ENCODE peak calls at places on chromosomes 2 and 18, in four cellular contexts. G is K562, L is ovary, Q is HCT116. O is an unnamed sample.

GRCh38 chr2:214550774-214551173 is 139.9 kb downstream of the VWC2L start:
- DNase-seq in G (no peak), L (no peak), Q (no peak), O (no peak)

GRCh38 chr18:35458677-35459441 is 38.9 kb downstream of the INO80C start:
- DNase-seq in G (peak; percentile 89), L (peak; percentile 48), Q (peak; percentile 34), O (no peak)

GRCh38 chr2:44974064-44974715 is 32.7 kb downstream of the SIX3 start:
- DNase-seq in G (peak; percentile 59), L (no peak), Q (peak; percentile 73), O (peak; percentile 67)

GRCh38 chr18:22705328-22705727 is 227.8 kb upstream of the RBBP8 start:
- DNase-seq in G (no peak), L (no peak), Q (no peak), O (no peak)

GRCh38 chr18:9234528-9234927 is 97.9 kb downstream of the ANKRD12 start:
- DNase-seq in G (no peak), L (no peak), Q (no peak), O (no peak)

GRCh38 chr2:69616755-69617154 is 26.8 kb downstream of the AAK1 start:
- DNase-seq in G (no peak), L (no peak), Q (peak; percentile 36), O (no peak)

GRCh38 chr18:79905389-79905911 is 46.0 kb downstream of the SLC66A2 start:
- DNase-seq in G (no peak), L (no peak), Q (no peak), O (peak; percentile 58)

GRCh38 chr2:49619804-49620203 is 465.5 kb upstream of the FSHR start:
- DNase-seq in G (no peak), L (no peak), Q (no peak), O (no peak)

GRCh38 chr2:241321911-241322310 is 6.2 kb downstream of the SEPTIN2 start:
- DNase-seq in G (no peak), L (no peak), Q (no peak), O (no peak)

GRCh38 chr2:241320394-241320793 is 4.7 kb downstream of the SEPTIN2 start:
- DNase-seq in G (no peak), L (no peak), Q (no peak), O (no peak)

GRCh38 chr2:241317391-241317790 is 1.7 kb downstream of the SEPTIN2 start:
- DNase-seq in G (no peak), L (no peak), Q (no peak), O (no peak)

GRCh38 chr2:241323777-241324176 is 8.1 kb downstream of the SEPTIN2 start:
- DNase-seq in G (no peak), L (no peak), Q (no peak), O (no peak)

GRCh38 chr2:241321033-241321432 is 5.3 kb downstream of the SEPTIN2 start:
- DNase-seq in G (no peak), L (no peak), Q (no peak), O (no peak)
- H3K4me3 ChIP-seq in G (no peak overlapping the region), L (no peak overlapping the region), Q (no peak overlapping the region), O (no peak overlapping the region)

GRCh38 chr2:159015174-159015573 is 46.7 kb downstream of the TANC1 start:
- DNase-seq in G (no peak), L (no peak), Q (no peak), O (no peak)
- TF ChIP-seq POLR2A in G (no peak), L (no peak), Q (no peak), O (no peak)

DNA sequence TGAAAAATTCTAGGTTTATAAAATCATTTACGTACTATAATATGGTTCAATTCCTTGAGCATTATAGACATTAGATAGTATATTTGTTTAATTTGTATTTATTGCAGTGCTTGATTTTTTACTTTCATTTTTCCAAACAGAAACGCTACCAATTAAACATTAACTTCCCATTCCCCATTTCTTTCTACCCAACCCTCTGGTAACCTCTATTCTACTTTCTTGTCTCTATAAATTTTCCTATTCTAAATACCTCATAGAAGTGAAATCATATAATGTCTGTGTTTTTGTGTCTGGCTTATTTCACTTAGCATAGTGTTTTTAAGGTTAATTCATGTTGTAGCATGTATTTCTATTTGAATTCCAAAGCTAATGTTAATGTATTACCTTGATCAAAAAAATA is 11.6 kb upstream of the SLC39A10 start:
- DNase-seq in G (no peak), L (no peak), Q (no peak), O (no peak)
- TF ChIP-seq CTCF in G (no peak), L (no peak), Q (no peak), O (no peak)

DNA sequence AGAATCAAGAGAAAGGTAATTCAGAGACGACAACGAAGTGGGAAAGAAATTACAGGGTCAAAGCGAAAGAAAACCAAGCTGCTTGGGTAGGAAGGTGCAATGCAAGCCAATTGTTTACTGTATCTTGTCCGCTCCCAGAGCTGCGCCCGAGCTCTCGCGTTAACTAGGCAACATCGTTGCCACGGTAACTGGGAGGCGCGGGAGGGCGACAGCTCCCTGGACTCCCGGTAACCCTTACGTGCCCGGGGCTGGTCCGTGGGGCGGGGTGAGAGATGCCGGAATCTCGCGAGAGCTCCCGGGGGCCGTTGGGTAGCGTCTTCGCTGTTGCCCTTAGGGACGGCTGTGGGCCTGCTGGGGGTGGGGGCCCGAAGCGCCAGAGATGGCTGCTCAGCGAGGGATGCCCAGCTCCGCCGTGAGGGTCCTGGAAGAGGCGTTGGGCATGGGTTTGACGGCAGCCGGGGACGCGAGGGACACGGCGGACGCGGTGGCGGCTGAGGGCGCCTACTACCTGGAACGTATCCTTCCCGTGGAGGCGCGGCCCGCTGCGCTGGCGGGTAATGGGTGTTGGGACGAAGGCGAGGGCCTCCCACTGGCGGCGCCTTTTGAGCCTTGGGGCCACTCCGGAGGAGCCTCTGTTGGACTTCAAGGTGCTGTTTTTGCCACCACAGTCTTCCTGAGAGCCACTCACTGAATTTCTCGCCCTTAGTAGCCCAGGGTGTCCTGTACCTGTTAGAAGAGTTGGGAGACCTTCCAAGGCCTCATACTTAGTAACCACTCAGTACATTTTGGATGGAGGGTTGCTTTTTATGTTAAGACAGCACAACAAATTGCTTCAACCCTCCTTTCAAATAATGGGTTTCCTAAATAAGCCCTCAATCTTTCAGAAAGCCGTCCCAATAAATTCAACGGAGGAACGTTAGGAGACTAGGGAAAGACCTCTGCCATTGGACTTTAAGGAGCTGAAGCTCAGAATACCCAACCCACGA is at the start of gene SPAG16:
- DNase-seq in G (peak; percentile 74), L (peak; percentile 98), Q (no peak), O (peak; percentile 98)
- H3K4me3 ChIP-seq in G (peak within 1 kb of the TSS; percentile 53), L (peak within 1 kb of the TSS; percentile 80), Q (no peak within 1 kb of the TSS), O (peak within 1 kb of the TSS; percentile 67)

DNA sequence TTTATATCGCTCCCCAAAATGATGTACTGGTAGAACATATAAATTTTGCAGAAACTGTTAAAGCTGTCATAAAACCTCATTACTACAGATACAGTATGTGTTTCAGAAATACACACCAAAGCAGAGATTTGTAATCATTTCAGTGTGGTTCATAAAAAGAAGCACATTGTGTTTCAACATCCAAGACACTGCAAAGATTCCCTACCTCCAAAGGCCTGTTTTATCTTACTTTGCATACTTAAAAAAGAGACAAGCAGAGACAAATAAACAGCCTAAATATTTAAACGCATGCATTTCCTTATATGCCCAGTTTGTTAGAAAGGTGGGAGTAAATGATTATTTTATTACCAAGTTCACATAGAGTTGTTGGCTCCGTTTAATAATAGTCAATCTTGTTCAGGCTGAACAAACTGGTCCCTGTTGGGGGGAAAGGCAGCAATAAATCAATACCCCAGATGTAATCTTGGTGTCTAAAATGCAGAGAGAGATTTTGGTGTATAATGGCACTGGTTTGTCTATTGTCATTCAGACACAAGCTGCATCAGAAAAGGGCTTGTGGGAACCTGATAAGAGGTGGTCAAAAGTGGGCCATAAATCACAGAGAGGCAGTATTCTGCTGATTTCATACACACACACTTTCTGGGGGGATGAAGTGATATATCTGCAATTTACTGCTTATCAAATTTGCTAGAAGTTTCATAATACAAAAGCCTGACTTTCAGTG is 321.4 kb upstream of the ETAA1 start:
- DNase-seq in G (no peak), L (no peak), Q (no peak), O (no peak)
- TF ChIP-seq POLR2A in G (no peak), L (no peak), Q (no peak), O (no peak)

DNA sequence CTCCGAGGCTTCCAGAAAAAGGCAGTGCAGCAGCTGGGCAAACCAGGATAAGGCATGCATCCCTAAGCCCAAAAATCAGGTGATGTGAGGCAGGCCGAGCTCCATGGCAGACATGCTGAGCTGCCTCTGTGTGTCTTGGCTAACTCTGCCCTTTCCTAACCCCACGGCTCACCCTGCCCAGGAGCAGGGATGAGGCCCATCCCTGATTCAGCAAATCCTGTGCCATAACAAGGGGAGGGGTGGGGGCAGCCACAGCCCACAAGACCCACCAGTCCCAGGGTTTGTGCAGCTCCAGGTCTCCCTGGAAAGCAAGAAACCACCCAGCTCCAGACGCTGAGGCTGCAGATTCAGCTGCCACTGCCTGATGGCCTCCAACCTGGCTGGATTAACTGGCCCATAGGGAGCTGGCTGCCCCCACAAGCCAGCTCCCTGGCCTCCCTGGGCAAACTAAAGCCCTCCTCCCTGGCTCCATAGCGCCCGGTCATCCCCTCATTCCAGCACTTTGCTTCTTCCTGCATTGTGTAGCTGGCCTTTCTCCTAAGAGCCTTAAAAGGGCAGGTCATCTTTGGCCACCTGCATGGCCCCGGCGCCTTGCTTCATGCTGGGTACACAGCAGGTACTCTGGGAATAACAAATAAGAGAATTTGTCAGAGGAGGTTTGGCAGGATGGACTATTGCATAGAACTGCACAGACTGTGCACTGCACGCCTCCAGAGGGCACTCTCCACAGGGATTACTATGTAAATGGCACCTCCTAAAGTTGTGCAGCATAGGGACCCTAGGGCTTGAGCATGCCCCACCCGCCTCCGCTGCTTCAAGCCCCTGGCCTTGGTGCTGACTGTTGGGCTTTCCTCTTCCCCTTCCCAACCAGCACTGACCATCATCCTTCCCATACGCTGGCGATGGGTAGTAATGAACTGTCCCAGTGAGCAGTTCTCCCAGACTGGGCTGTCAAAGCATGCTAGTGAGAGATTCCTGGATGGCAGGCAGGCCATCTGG is 10.7 kb downstream of the STEAP3 start:
- DNase-seq in G (peak; percentile 34), L (no peak), Q (no peak), O (no peak)
- TF ChIP-seq CTCF in G (peak; percentile 61), L (no peak), Q (peak; percentile 77), O (no peak)

DNA sequence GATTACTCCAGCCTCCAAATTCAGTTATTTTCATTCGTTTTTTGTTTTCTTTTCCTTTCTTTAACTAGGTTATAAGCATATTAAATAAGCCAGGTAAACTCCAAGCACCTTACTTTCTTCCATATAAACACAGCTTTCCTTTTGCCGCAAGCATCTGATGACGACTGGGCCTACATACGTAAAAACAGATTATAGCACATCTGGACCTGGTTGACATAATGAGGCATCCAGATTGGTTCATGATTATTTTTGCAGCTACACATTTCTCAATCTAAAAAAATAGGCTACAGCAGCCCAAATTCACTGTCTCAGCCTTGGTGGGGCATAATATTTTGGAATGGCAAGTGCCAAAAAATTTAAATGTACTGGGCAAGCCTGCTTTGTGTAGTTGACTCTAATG is 7.7 kb downstream of the CYP1B1 start:
- DNase-seq in G (no peak), L (no peak), Q (no peak), O (no peak)
- H3K4me3 ChIP-seq in G (no peak overlapping the region), L (peak overlapping the region; percentile 5), Q (no peak overlapping the region), O (no peak overlapping the region)

GRCh38 chr2:235669983-235670962 is 176.4 kb downstream of the AGAP1 start:
- DNase-seq in G (no peak), L (peak; percentile 73), Q (no peak), O (no peak)
- TF ChIP-seq POLR2A in G (no peak), L (no peak), Q (no peak), O (no peak)